ENCODE peak calls at places on chromosomes 7 and 10, in eight cellular contexts. A is upper lobe of left lung, E is fibroblast of lung, Q is testis, H is esophagus muscularis mucosa, S is Peyer's patch, F is left ventricle myocardium inferior, U is heart right ventricle. W is an unnamed sample.

GRCh38 chr7:94972296-94972695 is 64.9 kb downstream of the PPP1R9A start:
- DNase-seq in H (no peak), S (no peak), Q (no peak), U (no peak), E (no peak), F (no peak), A (no peak), W (no peak)

GRCh38 chr7:1114505-1114904 is 26.6 kb downstream of the GPER1 start:
- DNase-seq in U (no peak), E (no peak), S (no peak), F (peak), H (no peak), A (peak), Q (no peak), W (no peak)

GRCh38 chr10:132489053-132489703 is 48.4 kb upstream of the INPP5A start:
- DNase-seq in H (no peak), U (no peak), S (peak), F (no peak), Q (no peak), E (peak), A (peak), W (peak)

GRCh38 chr7:78905449-78905848 is 548.0 kb downstream of the MAGI2 start:
- DNase-seq in F (no peak), S (no peak), H (no peak), E (no peak), A (no peak), Q (no peak), U (no peak), W (no peak)

GRCh38 chr7:85262891-85263290 is 76.0 kb upstream of the SEMA3D start:
- DNase-seq in E (no peak), Q (no peak), F (no peak), A (no peak), S (no peak), H (no peak), U (no peak), W (no peak)

GRCh38 chr7:116426428-116427156 is 72.9 kb upstream of the CAV2 start:
- DNase-seq in F (no peak), Q (no peak), S (no peak), H (no peak), E (peak), A (no peak), U (peak), W (no peak)

GRCh38 chr7:6497994-6498393 is 50.2 kb upstream of the DAGLB start:
- DNase-seq in S (no peak), U (no peak), E (no peak), Q (no peak), F (no peak), H (no peak), A (no peak), W (no peak)

GRCh38 chr10:99370993-99371392 is 41.8 kb downstream of the CNNM1 start:
- DNase-seq in U (no peak), Q (peak), S (no peak), E (no peak), F (no peak), A (no peak), H (no peak), W (no peak)

GRCh38 chr10:99788598-99789259 is 6.3 kb downstream of the ABCC2 start:
- DNase-seq in U (peak), A (no peak), Q (peak), E (peak), F (no peak), H (no peak), S (no peak), W (no peak)

GRCh38 chr10:6721964-6722615 is 142.0 kb upstream of the PRKCQ start:
- DNase-seq in E (peak), A (no peak), S (no peak), U (peak), Q (no peak), H (no peak), F (no peak), W (no peak)

GRCh38 chr7:151113344-151114150 is 27.3 kb downstream of the AGAP3 start:
- DNase-seq in E (peak), S (no peak), H (no peak), U (no peak), A (no peak), F (no peak), Q (no peak), W (peak)

GRCh38 chr7:102467581-102468415 is 3.0 kb downstream of the LRWD1 start:
- DNase-seq in Q (no peak), S (no peak), E (no peak), U (no peak), H (no peak), A (peak), F (no peak), W (peak)

GRCh38 chr7:27547401-27547800 is 115.3 kb downstream of the HIBADH start:
- DNase-seq in S (no peak), H (no peak), Q (no peak), A (no peak), F (no peak), U (no peak), E (no peak), W (peak)

GRCh38 chr10:124010563-124011131 is 82.8 kb downstream of the CHST15 start:
- DNase-seq in H (no peak), Q (peak), A (peak), F (no peak), E (no peak), U (no peak), S (no peak), W (peak)

GRCh38 chr7:35285799-35286198 is 31.9 kb upstream of the TBX20 start:
- DNase-seq in F (no peak), U (no peak), S (no peak), A (no peak), Q (no peak), H (no peak), E (no peak), W (no peak)

GRCh38 chr10:102159051-102159597 is 6.9 kb downstream of the NOLC1 start:
- DNase-seq in U (no peak), H (no peak), S (no peak), E (no peak), A (no peak), F (no peak), Q (no peak), W (no peak)

GRCh38 chr10:114729103-114729659 is 71.1 kb upstream of the ABLIM1 start:
- DNase-seq in F (no peak), S (no peak), U (no peak), H (no peak), A (no peak), Q (no peak), E (no peak), W (no peak)

GRCh38 chr7:88254721-88255120 is 34.9 kb upstream of the SRI start:
- DNase-seq in S (no peak), U (no peak), A (no peak), H (no peak), Q (no peak), E (peak), F (no peak), W (no peak)

GRCh38 chr7:50304911-50305621 is 550 bp downstream of the IKZF1 start:
- DNase-seq in A (no peak), Q (no peak), E (no peak), S (no peak), F (no peak), U (no peak), H (no peak), W (no peak)

GRCh38 chr10:20156511-20156910 is 340.3 kb downstream of the PLXDC2 start:
- DNase-seq in A (no peak), U (no peak), Q (no peak), S (no peak), E (no peak), F (no peak), H (no peak), W (no peak)

GRCh38 chr7:64747802-64748201 is 46.4 kb upstream of the ZNF138 start:
- DNase-seq in U (no peak), A (no peak), F (no peak), S (no peak), Q (no peak), E (peak), H (no peak), W (no peak)

DNA sequence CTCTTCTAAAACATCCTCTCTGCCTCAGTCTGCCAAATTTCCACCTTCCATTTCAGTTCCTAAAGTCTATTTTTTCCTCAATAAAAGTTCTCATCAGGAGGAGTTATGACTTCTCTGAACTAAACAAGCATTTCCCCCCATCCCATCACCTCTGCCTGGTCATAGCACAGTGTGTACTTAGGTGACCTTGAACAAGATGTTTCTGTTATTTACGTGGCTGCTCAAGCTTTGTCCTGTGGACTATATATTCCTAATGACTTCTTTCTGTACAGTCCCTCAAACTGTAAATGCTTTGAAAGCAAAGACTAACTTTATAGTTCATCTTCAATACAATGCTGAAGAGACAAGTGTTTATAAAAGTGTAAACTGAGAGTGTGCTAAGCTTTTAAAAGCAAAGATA is 166.9 kb downstream of the CPEB3 start:
- DNase-seq in H (no peak), Q (peak), U (no peak), A (no peak), E (no peak), S (no peak), F (no peak), W (no peak)
- H3K27ac ChIP-seq in H (peak), Q (peak), U (peak), A (peak), E (no peak), S (no peak), F (peak), W (no peak)

DNA sequence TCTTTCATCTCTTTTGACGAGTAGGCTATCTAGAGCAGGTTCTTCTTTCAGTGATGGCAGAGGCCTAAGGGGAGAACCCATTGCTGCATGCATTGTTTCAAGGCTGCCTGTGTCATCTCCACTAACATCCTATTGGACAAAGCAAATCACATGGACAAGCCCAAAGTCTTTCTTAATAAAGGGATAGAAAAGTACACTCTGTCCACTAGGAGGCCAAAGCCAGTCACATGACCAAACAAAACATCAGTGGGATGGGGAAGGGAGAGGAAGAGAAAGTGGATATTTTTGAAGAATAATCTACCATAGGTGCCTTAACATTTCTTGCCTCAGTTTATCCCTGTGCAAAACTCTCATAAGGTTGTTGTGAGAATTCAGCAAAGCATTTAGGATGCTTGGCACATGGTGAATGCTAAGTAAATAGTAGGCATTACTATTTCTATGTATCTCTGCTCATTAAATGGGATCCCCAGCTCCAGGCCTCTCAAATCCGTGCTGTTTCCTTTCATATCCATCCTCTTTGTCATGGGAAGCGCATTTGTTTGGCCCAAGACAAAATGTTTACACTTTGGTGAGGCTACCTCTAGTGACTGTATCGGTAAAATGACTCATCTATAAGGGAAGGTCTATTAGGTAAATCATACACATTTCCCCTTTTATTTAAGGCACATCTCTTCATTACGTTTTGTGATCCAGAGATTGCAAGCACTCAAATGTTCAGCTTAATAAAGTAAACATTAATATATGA is 16.7 kb upstream of the CADPS2 start:
- DNase-seq in U (no peak), A (no peak), F (no peak), Q (no peak), S (no peak), E (no peak), H (no peak), W (no peak)
- TF ChIP-seq CTCF in U (no peak), A (no peak), F (no peak), Q (no peak), S (no peak), E (no peak), H (no peak), W (peak)

GRCh38 chr7:73833251-73833919 is 2.6 kb downstream of the CLDN4 start:
- DNase-seq in A (no peak), Q (no peak), U (no peak), F (no peak), S (peak), H (no peak), E (no peak), W (peak)
- H3K4me3 ChIP-seq in A (peak), Q (no peak), U (no peak), F (no peak), S (no peak), H (no peak), E (no peak), W (no peak)

DNA sequence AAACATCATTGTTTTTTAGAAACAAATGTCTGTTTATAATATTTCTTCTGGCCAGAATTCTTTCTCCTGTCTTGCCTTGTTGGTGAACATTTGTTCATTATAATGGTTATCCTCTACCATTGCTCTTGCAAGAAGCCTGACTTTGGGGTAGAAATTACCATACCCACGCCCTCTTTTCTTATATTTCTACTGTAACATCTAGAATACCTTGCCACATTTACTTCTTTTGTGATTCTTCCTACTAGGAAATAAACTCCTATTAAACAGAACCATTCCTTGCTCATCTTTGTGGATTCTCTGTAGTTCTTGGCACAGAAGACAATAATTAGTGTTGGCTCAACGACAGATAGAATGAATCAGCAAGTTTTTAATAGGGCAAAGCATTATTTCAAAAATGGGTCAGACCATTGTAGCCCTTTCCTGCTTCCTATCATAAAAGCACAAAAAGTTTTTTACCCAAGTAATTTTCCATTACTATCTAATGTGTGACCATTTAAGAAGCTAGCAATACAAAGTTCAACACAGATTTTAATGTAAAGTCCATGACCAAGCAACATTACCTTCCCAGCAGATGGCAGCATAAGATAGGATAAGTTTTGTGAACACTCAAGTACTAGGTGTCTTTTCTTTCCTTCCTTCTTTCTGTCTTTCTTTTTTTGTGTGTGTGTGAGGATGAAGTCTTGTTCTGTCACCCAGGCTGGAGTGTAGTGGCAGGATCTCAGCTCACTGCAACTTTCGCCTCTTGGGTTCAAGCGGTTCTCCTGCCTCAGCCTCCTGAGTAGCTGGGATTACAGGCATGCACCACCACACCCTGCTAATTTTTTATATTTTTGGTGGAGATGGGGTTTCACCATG is 270.4 kb downstream of the HGF start:
- DNase-seq in F (no peak), A (no peak), U (peak), E (peak), S (no peak), Q (peak), H (no peak), W (peak)
- H3K27ac ChIP-seq in F (peak), A (no peak), U (no peak), E (peak), S (no peak), Q (peak), H (peak), W (no peak)

GRCh38 chr10:17725703-17726102 is 26.3 kb upstream of the TMEM236 start:
- DNase-seq in U (no peak), H (no peak), A (no peak), E (no peak), Q (no peak), F (no peak), S (no peak), W (no peak)

GRCh38 chr10:17731331-17731730 is 20.7 kb upstream of the TMEM236 start:
- DNase-seq in H (no peak), U (no peak), F (no peak), E (no peak), Q (no peak), A (no peak), S (no peak), W (no peak)

GRCh38 chr10:17730667-17731066 is 21.3 kb upstream of the TMEM236 start:
- DNase-seq in F (no peak), S (no peak), U (peak), Q (peak), H (no peak), E (no peak), A (no peak), W (no peak)

GRCh38 chr10:17733620-17734019 is 18.4 kb upstream of the TMEM236 start:
- DNase-seq in U (no peak), S (no peak), F (no peak), A (no peak), E (no peak), Q (no peak), H (no peak), W (no peak)

GRCh38 chr10:17729630-17730029 is 22.4 kb upstream of the TMEM236 start:
- DNase-seq in U (no peak), E (no peak), A (no peak), F (no peak), S (no peak), H (no peak), Q (no peak), W (no peak)
- TF ChIP-seq CTCF in U (no peak), E (no peak), A (no peak), F (no peak), S (no peak), H (no peak), Q (no peak), W (no peak)

GRCh38 chr7:148697256-148697841 is 1.4 kb upstream of the CUL1 start:
- DNase-seq in S (no peak), U (peak), H (no peak), F (peak), Q (peak), A (no peak), E (peak), W (no peak)
- H3K4me3 ChIP-seq in S (peak), U (peak), H (peak), F (peak), Q (peak), A (peak), E (peak), W (peak)

DNA sequence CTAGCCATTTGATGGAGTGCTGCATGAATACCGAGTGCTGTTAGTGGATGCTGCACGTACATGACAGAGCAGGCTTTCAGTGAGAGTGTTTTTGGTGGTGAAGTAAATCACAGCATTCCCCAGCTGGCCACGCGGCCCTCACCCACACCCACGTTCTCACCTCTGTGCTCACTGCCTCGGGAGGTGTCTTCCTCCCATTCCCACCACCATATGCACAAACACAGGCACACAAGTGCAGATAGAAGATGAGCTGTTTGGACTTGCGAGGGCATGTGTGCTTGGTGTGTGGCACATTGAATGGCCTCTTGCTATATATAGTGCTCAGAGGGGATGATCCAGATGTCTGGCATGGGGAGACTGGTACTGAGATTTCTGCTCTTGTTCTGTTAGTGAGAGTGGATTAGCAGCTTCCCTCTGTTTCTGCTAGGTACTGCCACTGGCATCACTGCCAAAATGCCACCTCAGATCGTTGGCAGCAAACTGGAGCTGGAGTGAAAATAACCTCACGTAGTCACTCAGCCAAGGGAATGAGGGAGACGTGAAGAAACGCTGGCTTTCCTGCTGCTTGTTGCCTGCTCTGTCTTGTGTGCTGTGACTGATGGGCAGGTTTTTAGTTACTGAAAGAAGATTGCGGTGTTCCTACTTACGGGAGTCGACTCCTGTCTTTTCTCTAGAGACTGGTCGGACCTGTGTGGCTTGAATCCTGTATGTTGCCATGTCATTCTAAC is 19.1 kb downstream of the DNAJB6 start:
- DNase-seq in H (no peak), E (peak), A (no peak), Q (no peak), F (peak), U (peak), S (no peak), W (no peak)
- H3K27ac ChIP-seq in H (peak), E (peak), A (no peak), Q (peak), F (peak), U (peak), S (no peak), W (peak)

GRCh38 chr10:130337696-130338587 is 201.8 kb downstream of the GLRX3 start:
- DNase-seq in F (no peak), H (no peak), U (no peak), Q (no peak), E (no peak), S (no peak), A (no peak), W (no peak)

GRCh38 chr10:130337305-130337640 is 201.1 kb downstream of the GLRX3 start:
- DNase-seq in E (no peak), F (no peak), H (no peak), A (no peak), S (no peak), Q (no peak), U (no peak), W (no peak)

GRCh38 chr10:130338588-130339070 is 202.4 kb downstream of the GLRX3 start:
- DNase-seq in U (no peak), F (no peak), S (no peak), E (no peak), A (no peak), Q (no peak), H (no peak), W (no peak)

GRCh38 chr10:130335336-130335735 is 199.1 kb downstream of the GLRX3 start:
- DNase-seq in H (no peak), U (no peak), E (no peak), S (no peak), A (no peak), F (no peak), Q (no peak), W (no peak)

DNA sequence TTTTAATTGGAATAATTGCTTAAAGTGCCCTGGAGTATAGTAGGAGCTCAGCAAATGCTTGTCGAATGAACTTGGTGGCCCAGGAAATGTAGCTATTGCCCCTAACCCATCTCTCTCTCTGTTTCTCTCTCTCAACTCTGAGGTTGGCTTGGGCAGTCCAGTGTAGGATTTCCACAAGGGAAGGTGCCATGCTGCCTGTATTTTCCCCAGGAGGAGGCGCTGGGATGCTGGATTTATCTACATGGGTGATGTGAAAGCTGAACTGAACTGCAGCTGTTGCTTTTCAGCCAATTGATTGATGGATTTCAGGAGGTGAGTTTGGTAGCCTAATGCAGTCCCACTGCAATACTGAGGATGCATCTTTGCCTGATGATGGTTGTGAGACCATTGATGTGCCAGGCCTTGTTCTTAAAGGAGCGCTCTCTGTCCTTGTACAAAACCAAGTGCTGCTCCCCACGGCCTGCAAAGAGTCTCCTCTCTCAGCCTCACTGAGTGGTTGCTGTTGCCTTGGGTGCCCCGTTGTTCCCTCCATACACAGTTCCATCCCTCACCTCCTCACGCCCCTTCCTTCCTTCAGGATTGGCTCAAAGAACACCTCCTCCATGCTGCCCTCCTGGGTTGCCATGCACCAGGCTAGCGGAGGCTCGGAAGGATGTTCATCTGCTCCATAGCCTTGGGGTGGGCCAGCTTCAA is 200.6 kb downstream of the GLRX3 start:
- DNase-seq in E (no peak), S (no peak), Q (peak), F (no peak), U (no peak), A (no peak), H (no peak), W (peak)
- TF ChIP-seq CTCF in E (no peak), S (no peak), Q (no peak), F (no peak), U (no peak), A (no peak), H (no peak), W (peak)

GRCh38 chr10:117346574-117346973 is 28.7 kb downstream of the PDZD8 start:
- DNase-seq in S (no peak), A (no peak), E (no peak), H (no peak), U (no peak), F (no peak), Q (no peak), W (peak)
- H3K4me3 ChIP-seq in S (no peak), A (no peak), E (no peak), H (no peak), U (no peak), F (no peak), Q (no peak), W (no peak)

W was measured in endodermal cell.